ENCODE peak calls at places on chromosome 3, in four cellular contexts. V is activated CD8-positive, alpha-beta memory T cell treated with anti-CD3 and anti-CD28 coated beads for 24 hours; Z is stimulated activated CD8-positive, alpha-beta memory T cell treated with anti-CD3 and anti-CD28 coated beads, Interleukin-7, amount 100 ng/mL, for 1 hour; F is thoracic aorta. S is an unnamed sample.

GRCh38 chr3:85004147-85004546 is 45.4 kb downstream of the CADM2 start:
- DNase-seq in Z (no peak), F (no peak), V (no peak), S (no peak)

GRCh38 chr3:18443670-18444596 is 18.8 kb upstream of the SATB1 start:
- DNase-seq in F (no peak), V (peak), Z (no peak), S (peak)

GRCh38 chr3:165768680-165769079 is 68.5 kb downstream of the BCHE start:
- DNase-seq in Z (no peak), F (no peak), V (no peak), S (no peak)

GRCh38 chr3:32414527-32415202 is 23.0 kb downstream of the CMTM7 start:
- DNase-seq in V (no peak), Z (no peak), F (no peak), S (peak)

GRCh38 chr3:53254810-53255359 is 937 bp downstream of the TKT start:
- DNase-seq in V (peak), Z (no peak), F (no peak), S (no peak)

GRCh38 chr3:175836622-175837021 is 977.5 kb downstream of the NAALADL2 start:
- DNase-seq in V (no peak), F (no peak), Z (no peak), S (no peak)

GRCh38 chr3:197907196-197907595 is 42.8 kb upstream of the RPL35A start:
- DNase-seq in Z (no peak), F (no peak), V (no peak), S (no peak)

GRCh38 chr3:138359549-138360271 is 11.3 kb downstream of the MRAS start:
- DNase-seq in V (no peak), F (no peak), Z (no peak), S (no peak)

GRCh38 chr3:141913150-141913811 is 36.8 kb downstream of the ATP1B3 start:
- DNase-seq in V (no peak), F (no peak), Z (peak), S (no peak)

GRCh38 chr3:192570757-192571156 is 156.6 kb downstream of the FGF12 start:
- DNase-seq in V (no peak), Z (no peak), F (no peak), S (no peak)

GRCh38 chr3:38614091-38614490 is 35.4 kb downstream of the SCN5A start:
- DNase-seq in Z (no peak), V (no peak), F (no peak), S (no peak)

GRCh38 chr3:10160346-10160745 is 4.4 kb upstream of the IRAK2 start:
- DNase-seq in Z (no peak), V (no peak), F (no peak), S (no peak)

GRCh38 chr3:138092023-138092422 is 23.4 kb downstream of the DZIP1L start:
- DNase-seq in F (no peak), V (no peak), Z (no peak), S (no peak)

GRCh38 chr3:195662-196061 is 901 bp upstream of the CHL1 start:
- DNase-seq in V (no peak), Z (no peak), F (no peak), S (no peak)

GRCh38 chr3:170907519-170908234 is 760 bp downstream of the EIF5A2 start:
- DNase-seq in Z (no peak), V (peak), F (no peak), S (no peak)

GRCh38 chr3:126268866-126269265 is 88.3 kb downstream of the KLF15 start:
- DNase-seq in Z (no peak), F (no peak), V (no peak), S (no peak)

GRCh38 chr3:51057111-51057510 is 328.0 kb upstream of the MANF start:
- DNase-seq in Z (no peak), V (no peak), F (no peak), S (no peak)

GRCh38 chr3:140467104-140467577 is 210.7 kb upstream of the TRIM42 start:
- DNase-seq in V (no peak), F (no peak), Z (no peak), S (no peak)

GRCh38 chr3:167816953-167817352 is 81.4 kb downstream of the SERPINI1 start:
- DNase-seq in F (no peak), V (no peak), Z (no peak), S (no peak)

GRCh38 chr3:161560006-161560637 is 63.5 kb downstream of the OTOL1 start:
- DNase-seq in Z (no peak), V (no peak), F (no peak), S (no peak)

GRCh38 chr3:185561374-185561943 is 9.1 kb upstream of the LIPH start:
- DNase-seq in F (no peak), V (peak), Z (no peak), S (no peak)

GRCh38 chr3:171809513-171810277 is 588 bp downstream of the PLD1 start:
- DNase-seq in V (peak), Z (peak), F (peak), S (peak)

GRCh38 chr3:181383760-181384159 is 328.0 kb upstream of the SOX2 start:
- DNase-seq in V (no peak), F (no peak), Z (no peak), S (no peak)

GRCh38 chr3:54932606-54933005 is 4.7 kb upstream of the LRTM1 start:
- DNase-seq in F (no peak), Z (no peak), V (no peak), S (no peak)

GRCh38 chr3:106332884-106333283 is 464.1 kb upstream of the CBLB start:
- DNase-seq in V (peak), F (no peak), Z (no peak), S (no peak)

GRCh38 chr3:51045006-51045405 is 340.1 kb upstream of the MANF start:
- DNase-seq in V (no peak), F (no peak), Z (no peak), S (no peak)

GRCh38 chr3:185943363-185944106 is 5.7 kb upstream of the TRA2B start:
- DNase-seq in F (peak), V (peak), Z (peak), S (peak)

GRCh38 chr3:32593903-32594525 is 23.4 kb upstream of the DYNC1LI1 start:
- DNase-seq in Z (no peak), F (no peak), V (no peak), S (no peak)

GRCh38 chr3:145259166-145259565 is 901.8 kb downstream of the PLOD2 start:
- DNase-seq in F (no peak), V (no peak), Z (no peak), S (no peak)

GRCh38 chr3:52140000-52140399 is 14.2 kb downstream of the POC1A start:
- DNase-seq in V (no peak), Z (no peak), F (no peak), S (no peak)

GRCh38 chr3:170792511-170792910 is 77.5 kb downstream of the RPL22L1 start:
- DNase-seq in F (no peak), Z (no peak), V (no peak), S (no peak)

GRCh38 chr3:107884719-107885460 is 205.9 kb downstream of the CD47 start:
- DNase-seq in F (no peak), V (no peak), Z (no peak), S (no peak)

GRCh38 chr3:37024092-37024491 is 30.8 kb downstream of the MLH1 start:
- DNase-seq in Z (no peak), V (no peak), F (no peak), S (no peak)

GRCh38 chr3:27914199-27914598 is 192.1 kb upstream of the EOMES start:
- DNase-seq in Z (no peak), V (no peak), F (no peak), S (no peak)

GRCh38 chr3:129461461-129462146 is 21.6 kb downstream of the IFT122 start:
- DNase-seq in Z (no peak), F (no peak), V (no peak), S (no peak)

GRCh38 chr3:77096966-77097890 is 57.3 kb downstream of the ROBO2 start:
- DNase-seq in F (no peak), Z (no peak), V (no peak), S (no peak)

GRCh38 chr3:123859177-123859576 is 25.0 kb downstream of the MYLK start:
- DNase-seq in V (no peak), Z (no peak), F (no peak), S (no peak)